ENCODE peak calls at places on chromosomes 16 and 17, in six cellular contexts. One of them, this sample, is unnamed.

GRCh38 chr17:18038149-18038850 is 668 bp downstream of the ATPAF2 start:
- DNase-seq in AG04449: no peak
- DNase-seq in prostate gland: no peak
- DNase-seq in heart right ventricle: no peak
- DNase-seq in HFF-Myc: no peak
- DNase-seq in OCI-LY7: peak; percentile 75
- DNase-seq in this sample: peak; percentile 6

GRCh38 chr16:1768061-1768766 is 3.1 kb downstream of the NME3 start:
- DNase-seq in prostate gland: no peak
- DNase-seq in heart right ventricle: no peak
- DNase-seq in AG04449: no peak
- DNase-seq in HFF-Myc: no peak
- DNase-seq in OCI-LY7: no peak
- DNase-seq in this sample: no peak

GRCh38 chr17:69572747-69573146 is 158.2 kb downstream of the MAP2K6 start:
- DNase-seq in OCI-LY7: no peak
- DNase-seq in AG04449: no peak
- DNase-seq in heart right ventricle: no peak
- DNase-seq in HFF-Myc: no peak
- DNase-seq in prostate gland: no peak
- DNase-seq in this sample: no peak

GRCh38 chr17:31490019-31490383 is 98.5 kb downstream of the RAB11FIP4 start:
- DNase-seq in AG04449: no peak
- DNase-seq in OCI-LY7: no peak
- DNase-seq in prostate gland: no peak
- DNase-seq in heart right ventricle: no peak
- DNase-seq in HFF-Myc: no peak
- DNase-seq in this sample: no peak

GRCh38 chr17:39745335-39746144 is 7.8 kb downstream of the GRB7 start:
- DNase-seq in HFF-Myc: no peak
- DNase-seq in AG04449: no peak
- DNase-seq in heart right ventricle: no peak
- DNase-seq in OCI-LY7: no peak
- DNase-seq in prostate gland: no peak
- DNase-seq in this sample: no peak

GRCh38 chr16:54648575-54648974 is 282.1 kb upstream of the IRX5 start:
- DNase-seq in heart right ventricle: no peak
- DNase-seq in HFF-Myc: no peak
- DNase-seq in AG04449: no peak
- DNase-seq in OCI-LY7: no peak
- DNase-seq in prostate gland: no peak
- DNase-seq in this sample: no peak

GRCh38 chr17:67221062-67221998 is 23.7 kb downstream of the HELZ start:
- DNase-seq in OCI-LY7: peak; percentile 30
- DNase-seq in HFF-Myc: no peak
- DNase-seq in prostate gland: peak; percentile 22
- DNase-seq in AG04449: no peak
- DNase-seq in heart right ventricle: peak; percentile 42
- DNase-seq in this sample: peak; percentile 41

GRCh38 chr17:60040843-60041242 is 37.9 kb downstream of the HEATR6 start:
- DNase-seq in AG04449: no peak
- DNase-seq in HFF-Myc: no peak
- DNase-seq in prostate gland: no peak
- DNase-seq in OCI-LY7: no peak
- DNase-seq in heart right ventricle: no peak
- DNase-seq in this sample: no peak

GRCh38 chr16:87426423-87427215 is 34.5 kb downstream of the MAP1LC3B start:
- DNase-seq in prostate gland: no peak
- DNase-seq in HFF-Myc: no peak
- DNase-seq in AG04449: no peak
- DNase-seq in heart right ventricle: no peak
- DNase-seq in OCI-LY7: no peak
- DNase-seq in this sample: no peak

GRCh38 chr17:74295625-74296547 is 21.9 kb downstream of the DNAI2 start:
- DNase-seq in AG04449: no peak
- DNase-seq in OCI-LY7: no peak
- DNase-seq in HFF-Myc: no peak
- DNase-seq in heart right ventricle: peak; percentile 69
- DNase-seq in prostate gland: no peak
- DNase-seq in this sample: no peak

GRCh38 chr17:76515291-76515949 is 14.2 kb upstream of the RHBDF2 start:
- DNase-seq in HFF-Myc: no peak
- DNase-seq in AG04449: peak; percentile 64
- DNase-seq in OCI-LY7: no peak
- DNase-seq in prostate gland: peak; percentile 36
- DNase-seq in heart right ventricle: peak; percentile 55
- DNase-seq in this sample: peak; percentile 98

GRCh38 chr16:77062878-77063566 is 128.0 kb upstream of the MON1B start:
- DNase-seq in prostate gland: no peak
- DNase-seq in AG04449: no peak
- DNase-seq in HFF-Myc: no peak
- DNase-seq in OCI-LY7: no peak
- DNase-seq in heart right ventricle: no peak
- DNase-seq in this sample: no peak

GRCh38 chr16:85759631-85760419 is 8.9 kb upstream of the C16orf74 start:
- DNase-seq in HFF-Myc: no peak
- DNase-seq in heart right ventricle: no peak
- DNase-seq in OCI-LY7: peak; percentile 75
- DNase-seq in prostate gland: no peak
- DNase-seq in AG04449: no peak
- DNase-seq in this sample: no peak

GRCh38 chr17:59373879-59374495 is 42.5 kb downstream of the YPEL2 start:
- DNase-seq in HFF-Myc: no peak
- DNase-seq in heart right ventricle: peak; percentile 37
- DNase-seq in AG04449: peak; percentile 89
- DNase-seq in prostate gland: no peak
- DNase-seq in OCI-LY7: no peak
- DNase-seq in this sample: peak; percentile 98

GRCh38 chr16:84339316-84339715 is 29.0 kb upstream of the ATP2C2 start:
- DNase-seq in prostate gland: no peak
- DNase-seq in OCI-LY7: no peak
- DNase-seq in heart right ventricle: no peak
- DNase-seq in AG04449: no peak
- DNase-seq in HFF-Myc: no peak
- DNase-seq in this sample: no peak

GRCh38 chr17:77769762-77770161 is 188.7 kb upstream of the TNRC6C start:
- DNase-seq in HFF-Myc: no peak
- DNase-seq in prostate gland: no peak
- DNase-seq in heart right ventricle: no peak
- DNase-seq in OCI-LY7: no peak
- DNase-seq in AG04449: no peak
- DNase-seq in this sample: no peak

GRCh38 chr17:63250830-63251229 is 195.3 kb downstream of the CYB561 start:
- DNase-seq in heart right ventricle: no peak
- DNase-seq in HFF-Myc: no peak
- DNase-seq in AG04449: no peak
- DNase-seq in OCI-LY7: no peak
- DNase-seq in prostate gland: no peak
- DNase-seq in this sample: no peak

GRCh38 chr16:35208001-35208935 is 1748.9 kb downstream of the TP53TG3F start:
- DNase-seq in prostate gland: no peak
- DNase-seq in AG04449: no peak
- DNase-seq in heart right ventricle: no peak
- DNase-seq in OCI-LY7: no peak
- DNase-seq in HFF-Myc: no peak
- DNase-seq in this sample: no peak

GRCh38 chr16:30060354-30061194 is 5.0 kb upstream of the ALDOA start:
- DNase-seq in prostate gland: no peak
- DNase-seq in OCI-LY7: no peak
- DNase-seq in heart right ventricle: no peak
- DNase-seq in HFF-Myc: no peak
- DNase-seq in AG04449: no peak
- DNase-seq in this sample: peak; percentile 37

GRCh38 chr16:72066747-72067146 is 3.7 kb downstream of the HPR start:
- DNase-seq in heart right ventricle: peak; percentile 16
- DNase-seq in prostate gland: no peak
- DNase-seq in HFF-Myc: no peak
- DNase-seq in AG04449: no peak
- DNase-seq in OCI-LY7: peak; percentile 47
- DNase-seq in this sample: peak; percentile 58

GRCh38 chr17:63489291-63489690 is 12.4 kb downstream of the ACE start:
- DNase-seq in OCI-LY7: no peak
- DNase-seq in prostate gland: no peak
- DNase-seq in heart right ventricle: no peak
- DNase-seq in AG04449: no peak
- DNase-seq in HFF-Myc: no peak
- DNase-seq in this sample: no peak

GRCh38 chr17:63700528-63701441 is 860 bp upstream of the LIMD2 start:
- DNase-seq in prostate gland: no peak
- DNase-seq in OCI-LY7: peak; percentile 82
- DNase-seq in AG04449: no peak
- DNase-seq in HFF-Myc: no peak
- DNase-seq in heart right ventricle: peak; percentile 70
- DNase-seq in this sample: peak; percentile 45

DNA sequence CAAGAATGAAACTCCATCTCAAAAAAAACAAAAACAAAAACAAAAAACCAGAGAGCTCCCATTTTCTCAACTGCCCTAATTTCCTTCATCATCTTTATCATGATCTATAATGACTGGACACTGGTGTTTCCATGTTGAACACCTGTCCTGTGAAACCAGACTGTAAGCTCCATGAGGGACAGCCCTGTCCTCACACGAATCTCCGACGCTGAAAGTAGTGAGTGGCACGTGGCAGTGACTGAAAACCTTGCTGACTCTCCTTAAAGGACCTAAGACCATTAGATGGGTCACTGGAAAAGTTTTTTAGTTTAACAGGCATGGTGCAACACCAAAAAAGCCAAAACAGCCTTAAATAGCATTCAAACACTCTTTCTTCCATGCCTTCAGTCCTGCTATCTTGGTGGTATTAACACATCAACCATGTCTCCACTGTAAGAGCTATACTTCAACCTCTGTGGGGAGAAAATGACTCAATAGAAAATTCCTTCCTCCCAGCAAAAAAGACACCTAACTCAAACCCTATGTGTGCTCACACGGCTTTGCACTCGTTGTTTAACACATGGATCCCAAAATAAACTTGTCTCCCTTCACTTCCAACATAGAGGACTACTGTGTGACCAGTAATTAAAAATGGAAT is 8.3 kb downstream of the AXIN2 start:
- DNase-seq in heart right ventricle: no peak
- DNase-seq in OCI-LY7: no peak
- DNase-seq in prostate gland: no peak
- DNase-seq in HFF-Myc: peak; percentile 47
- DNase-seq in AG04449: peak; percentile 55
- DNase-seq in this sample: peak; percentile 71
- H3K4me3 ChIP-seq in heart right ventricle: no peak overlapping the region
- H3K4me3 ChIP-seq in OCI-LY7: no peak overlapping the region
- H3K4me3 ChIP-seq in prostate gland: no peak overlapping the region
- H3K4me3 ChIP-seq in HFF-Myc: no peak overlapping the region
- H3K4me3 ChIP-seq in AG04449: no peak overlapping the region
- H3K4me3 ChIP-seq in this sample: no peak overlapping the region

GRCh38 chr16:89445166-89445565 is 45.2 kb downstream of the ANKRD11 start:
- DNase-seq in HFF-Myc: no peak
- DNase-seq in OCI-LY7: no peak
- DNase-seq in prostate gland: no peak
- DNase-seq in AG04449: no peak
- DNase-seq in heart right ventricle: no peak
- DNase-seq in this sample: peak; percentile 40

GRCh38 chr16:89442588-89442987 is 47.8 kb downstream of the ANKRD11 start:
- DNase-seq in OCI-LY7: no peak
- DNase-seq in prostate gland: no peak
- DNase-seq in HFF-Myc: no peak
- DNase-seq in AG04449: no peak
- DNase-seq in heart right ventricle: no peak
- DNase-seq in this sample: peak; percentile 38

GRCh38 chr16:89443727-89444084 is 46.7 kb downstream of the ANKRD11 start:
- DNase-seq in prostate gland: peak; percentile 58
- DNase-seq in OCI-LY7: no peak
- DNase-seq in HFF-Myc: no peak
- DNase-seq in heart right ventricle: no peak
- DNase-seq in AG04449: no peak
- DNase-seq in this sample: no peak

GRCh38 chr16:89444151-89444723 is 46.1 kb downstream of the ANKRD11 start:
- DNase-seq in OCI-LY7: no peak
- DNase-seq in HFF-Myc: no peak
- DNase-seq in AG04449: no peak
- DNase-seq in heart right ventricle: no peak
- DNase-seq in prostate gland: no peak
- DNase-seq in this sample: no peak

GRCh38 chr16:89442990-89443726 is 47.2 kb downstream of the ANKRD11 start:
- DNase-seq in OCI-LY7: no peak
- DNase-seq in AG04449: peak; percentile 42
- DNase-seq in prostate gland: peak; percentile 77
- DNase-seq in heart right ventricle: peak; percentile 48
- DNase-seq in HFF-Myc: no peak
- DNase-seq in this sample: peak; percentile 87
- TF ChIP-seq CTCF in OCI-LY7: no peak
- TF ChIP-seq CTCF in AG04449: no peak
- TF ChIP-seq CTCF in prostate gland: no peak
- TF ChIP-seq CTCF in heart right ventricle: peak; percentile 12
- TF ChIP-seq CTCF in HFF-Myc: no peak
- TF ChIP-seq CTCF in this sample: peak; percentile 25

DNA sequence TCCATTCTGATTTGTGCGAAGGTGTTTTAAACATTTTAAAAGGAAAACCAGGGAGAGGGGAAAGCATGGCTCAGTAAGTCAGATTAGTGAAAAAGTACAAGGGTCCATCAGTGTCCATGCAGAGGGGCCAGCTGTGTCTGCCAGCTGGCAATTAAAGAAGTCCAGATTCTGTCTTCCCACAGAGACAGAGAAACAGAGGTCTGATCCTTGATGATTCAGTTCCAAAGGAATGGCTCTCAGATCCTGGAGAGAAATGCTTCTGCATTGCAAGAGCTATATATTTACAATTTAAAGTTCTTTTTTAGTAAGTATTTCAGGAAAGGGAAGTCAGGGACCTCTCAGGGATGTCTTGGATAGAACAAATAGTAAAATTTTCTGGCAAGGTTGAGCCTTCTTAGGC is 56.2 kb downstream of the HSD17B2 start:
- DNase-seq in HFF-Myc: no peak
- DNase-seq in heart right ventricle: no peak
- DNase-seq in prostate gland: no peak
- DNase-seq in OCI-LY7: no peak
- DNase-seq in AG04449: peak; percentile 24
- DNase-seq in this sample: peak; percentile 79
- H3K4me3 ChIP-seq in HFF-Myc: no peak overlapping the region
- H3K4me3 ChIP-seq in heart right ventricle: no peak overlapping the region
- H3K4me3 ChIP-seq in prostate gland: no peak overlapping the region
- H3K4me3 ChIP-seq in OCI-LY7: no peak overlapping the region
- H3K4me3 ChIP-seq in AG04449: no peak overlapping the region
- H3K4me3 ChIP-seq in this sample: no peak overlapping the region

DNA sequence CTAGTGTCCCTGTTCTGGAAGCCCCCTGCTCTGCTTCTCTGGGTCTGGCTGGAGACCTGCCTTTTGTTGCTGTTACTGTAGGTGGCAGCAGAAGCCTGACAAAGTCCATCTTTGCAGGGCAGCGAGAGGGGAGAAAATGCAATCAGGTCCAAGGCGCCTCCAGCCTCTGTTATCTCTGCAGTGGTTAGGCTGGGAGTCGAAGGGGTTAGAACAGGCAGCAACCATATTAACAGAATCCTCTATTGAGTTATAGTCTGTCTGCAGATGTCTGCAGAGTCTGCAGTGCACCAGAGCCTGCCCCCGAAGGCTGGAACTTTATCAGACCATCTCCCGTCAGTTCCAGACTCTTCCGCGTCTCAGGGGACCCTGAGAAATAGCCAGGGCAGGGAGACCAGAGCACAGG is 404.9 kb upstream of the EEF2KMT start:
- DNase-seq in AG04449: no peak
- DNase-seq in prostate gland: no peak
- DNase-seq in HFF-Myc: no peak
- DNase-seq in OCI-LY7: peak; percentile 1
- DNase-seq in heart right ventricle: no peak
- DNase-seq in this sample: no peak
- TF ChIP-seq CTCF in AG04449: no peak
- TF ChIP-seq CTCF in prostate gland: no peak
- TF ChIP-seq CTCF in HFF-Myc: no peak
- TF ChIP-seq CTCF in OCI-LY7: peak; percentile 61
- TF ChIP-seq CTCF in heart right ventricle: peak; percentile 42
- TF ChIP-seq CTCF in this sample: no peak

GRCh38 chr16:70663524-70664324 is 17.4 kb downstream of the IL34 start:
- DNase-seq in HFF-Myc: no peak
- DNase-seq in OCI-LY7: no peak
- DNase-seq in AG04449: no peak
- DNase-seq in heart right ventricle: no peak
- DNase-seq in prostate gland: no peak
- DNase-seq in this sample: no peak
- H3K4me3 ChIP-seq in HFF-Myc: no peak overlapping the region
- H3K4me3 ChIP-seq in OCI-LY7: no peak overlapping the region
- H3K4me3 ChIP-seq in AG04449: no peak overlapping the region
- H3K4me3 ChIP-seq in heart right ventricle: no peak overlapping the region
- H3K4me3 ChIP-seq in prostate gland: no peak overlapping the region
- H3K4me3 ChIP-seq in this sample: no peak overlapping the region